ENCODE peak calls at places on chromosomes 11 and 22, in six cellular contexts. O, I, J, E, M and P are unnamed samples.

GRCh38 chr11:75342966-75343870 is 8.2 kb downstream of the ARRB1 start:
- DNase-seq in M (peak), I (no peak), E (no peak), O (no peak), J (no peak), P (no peak)

GRCh38 chr22:27836181-27836580 is 34.6 kb upstream of the MN1 start:
- DNase-seq in J (no peak), I (no peak), E (no peak), M (no peak), O (no peak), P (no peak)

GRCh38 chr11:61654397-61654829 is 25.8 kb upstream of the DAGLA start:
- DNase-seq in O (no peak), J (no peak), E (no peak), M (no peak), I (no peak), P (no peak)

GRCh38 chr11:91085985-91086384 is 863.1 kb upstream of the CHORDC1 start:
- DNase-seq in I (no peak), E (no peak), O (no peak), J (no peak), M (no peak), P (no peak)

GRCh38 chr11:8219257-8220021 is 44.2 kb downstream of the LMO1 start:
- DNase-seq in O (peak), M (peak), E (peak), J (no peak), I (peak), P (no peak)

GRCh38 chr22:49972163-49973017 is 11.8 kb downstream of the PIM3 start:
- DNase-seq in J (no peak), I (peak), E (no peak), O (no peak), M (no peak), P (no peak)

GRCh38 chr22:17130199-17130598 is 9.0 kb upstream of the TMEM121B start:
- DNase-seq in I (no peak), J (no peak), O (no peak), E (no peak), M (no peak), P (no peak)

GRCh38 chr11:71481101-71481960 is 28.3 kb downstream of the NADSYN1 start:
- DNase-seq in M (no peak), J (no peak), I (no peak), E (no peak), O (no peak), P (no peak)

GRCh38 chr22:44776535-44777363 is 24.4 kb downstream of the ARHGAP8 start:
- DNase-seq in O (no peak), M (no peak), J (no peak), E (no peak), I (no peak), P (no peak)

GRCh38 chr11:69049490-69049867 is 747 bp downstream of the TPCN2 start:
- DNase-seq in J (no peak), M (no peak), O (no peak), E (no peak), I (no peak), P (no peak)

GRCh38 chr11:90223248-90223585 is 368 bp upstream of the CHORDC1 start:
- DNase-seq in J (no peak), O (no peak), I (no peak), E (no peak), M (no peak), P (no peak)

GRCh38 chr11:125431481-125431880 is 64.6 kb downstream of the FEZ1 start:
- DNase-seq in O (no peak), J (no peak), M (no peak), I (no peak), E (no peak), P (no peak)

GRCh38 chr11:75851203-75851602 is 36.2 kb downstream of the UVRAG start:
- DNase-seq in J (peak), M (no peak), E (peak), O (no peak), I (no peak), P (no peak)

GRCh38 chr11:67355794-67356550 is 2.6 kb upstream of the POLD4 start:
- DNase-seq in O (no peak), I (no peak), E (no peak), J (no peak), M (no peak), P (no peak)

GRCh38 chr11:96001037-96001436 is 77.1 kb upstream of the MTMR2 start:
- DNase-seq in O (no peak), M (no peak), J (peak), I (no peak), E (no peak), P (no peak)

GRCh38 chr11:66818231-66818955 is 24.8 kb upstream of the RCE1 start:
- DNase-seq in E (no peak), J (no peak), O (no peak), I (no peak), M (no peak), P (no peak)

GRCh38 chr11:63802637-63803414 is 10.4 kb upstream of the SPINDOC start:
- DNase-seq in I (no peak), E (peak), O (peak), M (no peak), J (peak), P (peak)

GRCh38 chr11:34654491-34655334 is 33.8 kb downstream of the EHF start:
- DNase-seq in O (no peak), I (no peak), E (peak), M (peak), J (peak), P (no peak)

GRCh38 chr11:133337905-133338536 is 194.3 kb downstream of the OPCML start:
- DNase-seq in E (no peak), I (no peak), M (no peak), O (no peak), J (no peak), P (no peak)

GRCh38 chr11:119479685-119480275 is 56.8 kb upstream of the THY1 start:
- DNase-seq in E (peak), J (no peak), M (no peak), O (peak), I (peak), P (no peak)

GRCh38 chr11:57476223-57476882 is 16.0 kb downstream of the RTN4RL2 start:
- DNase-seq in E (no peak), I (peak), J (no peak), M (no peak), O (peak), P (no peak)

GRCh38 chr11:119490253-119491006 is 67.5 kb upstream of the THY1 start:
- DNase-seq in O (no peak), M (no peak), I (no peak), J (no peak), E (no peak), P (peak)

GRCh38 chr22:32824531-32825315 is 23.2 kb downstream of the TIMP3 start:
- DNase-seq in O (no peak), M (no peak), E (no peak), I (no peak), J (no peak), P (no peak)

GRCh38 chr11:119700536-119701346 is 28.3 kb downstream of the NECTIN1 start:
- DNase-seq in J (no peak), E (no peak), I (no peak), O (no peak), M (no peak), P (no peak)